ENCODE peak calls at places on chromosomes 3 and 15, in ten cellular contexts. One of them, this sample, is unnamed.

GRCh38 chr3:142693294-142693853 is 30.5 kb upstream of the TRPC1 start:
- DNase-seq in body of pancreas: no peak
- DNase-seq in mesendoderm: no peak
- DNase-seq in foreskin fibroblast: no peak
- DNase-seq in astrocyte of the spinal cord: no peak
- DNase-seq in right atrium auricular region: no peak
- DNase-seq in heart right ventricle: no peak
- DNase-seq in heart left ventricle: no peak
- DNase-seq in breast epithelium: no peak
- DNase-seq in uterus: no peak
- DNase-seq in this sample: no peak

GRCh38 chr3:72529084-72529483 is 319.2 kb downstream of the SHQ1 start:
- DNase-seq in uterus: no peak
- DNase-seq in body of pancreas: no peak
- DNase-seq in mesendoderm: no peak
- DNase-seq in heart left ventricle: no peak
- DNase-seq in right atrium auricular region: no peak
- DNase-seq in breast epithelium: no peak
- DNase-seq in astrocyte of the spinal cord: no peak
- DNase-seq in heart right ventricle: no peak
- DNase-seq in foreskin fibroblast: no peak
- DNase-seq in this sample: no peak

GRCh38 chr15:65598468-65598867 is 12.5 kb downstream of the INTS14 start:
- DNase-seq in body of pancreas: no peak
- DNase-seq in mesendoderm: no peak
- DNase-seq in astrocyte of the spinal cord: no peak
- DNase-seq in uterus: no peak
- DNase-seq in foreskin fibroblast: no peak
- DNase-seq in heart right ventricle: no peak
- DNase-seq in heart left ventricle: no peak
- DNase-seq in breast epithelium: no peak
- DNase-seq in right atrium auricular region: no peak
- DNase-seq in this sample: no peak

GRCh38 chr15:31067890-31068603 is 33.5 kb downstream of the TRPM1 start:
- DNase-seq in breast epithelium: no peak
- DNase-seq in astrocyte of the spinal cord: no peak
- DNase-seq in right atrium auricular region: peak
- DNase-seq in heart right ventricle: no peak
- DNase-seq in body of pancreas: no peak
- DNase-seq in heart left ventricle: no peak
- DNase-seq in foreskin fibroblast: no peak
- DNase-seq in uterus: no peak
- DNase-seq in mesendoderm: no peak
- DNase-seq in this sample: no peak

GRCh38 chr15:38843736-38844590 is 279.3 kb upstream of the RASGRP1 start:
- DNase-seq in body of pancreas: no peak
- DNase-seq in breast epithelium: no peak
- DNase-seq in heart left ventricle: no peak
- DNase-seq in right atrium auricular region: no peak
- DNase-seq in heart right ventricle: no peak
- DNase-seq in astrocyte of the spinal cord: no peak
- DNase-seq in mesendoderm: no peak
- DNase-seq in foreskin fibroblast: peak
- DNase-seq in uterus: no peak
- DNase-seq in this sample: peak

GRCh38 chr3:113847664-113848461 is 9.3 kb downstream of the GRAMD1C start:
- DNase-seq in uterus: no peak
- DNase-seq in foreskin fibroblast: no peak
- DNase-seq in body of pancreas: no peak
- DNase-seq in heart right ventricle: no peak
- DNase-seq in astrocyte of the spinal cord: no peak
- DNase-seq in breast epithelium: no peak
- DNase-seq in right atrium auricular region: no peak
- DNase-seq in heart left ventricle: no peak
- DNase-seq in mesendoderm: no peak
- DNase-seq in this sample: no peak

GRCh38 chr3:146189519-146190173 is 28.7 kb upstream of the PLOD2 start:
- DNase-seq in uterus: peak
- DNase-seq in breast epithelium: no peak
- DNase-seq in heart right ventricle: no peak
- DNase-seq in heart left ventricle: peak
- DNase-seq in astrocyte of the spinal cord: peak
- DNase-seq in foreskin fibroblast: peak
- DNase-seq in mesendoderm: peak
- DNase-seq in body of pancreas: peak
- DNase-seq in right atrium auricular region: no peak
- DNase-seq in this sample: peak

GRCh38 chr3:16844771-16845170 is 40.0 kb upstream of the PLCL2 start:
- DNase-seq in mesendoderm: no peak
- DNase-seq in right atrium auricular region: no peak
- DNase-seq in body of pancreas: no peak
- DNase-seq in astrocyte of the spinal cord: no peak
- DNase-seq in foreskin fibroblast: no peak
- DNase-seq in heart left ventricle: no peak
- DNase-seq in breast epithelium: no peak
- DNase-seq in uterus: no peak
- DNase-seq in heart right ventricle: no peak
- DNase-seq in this sample: no peak

GRCh38 chr3:133487204-133487603 is 86.3 kb upstream of the CDV3 start:
- DNase-seq in breast epithelium: no peak
- DNase-seq in foreskin fibroblast: no peak
- DNase-seq in astrocyte of the spinal cord: no peak
- DNase-seq in body of pancreas: no peak
- DNase-seq in heart right ventricle: no peak
- DNase-seq in right atrium auricular region: no peak
- DNase-seq in heart left ventricle: no peak
- DNase-seq in uterus: no peak
- DNase-seq in mesendoderm: no peak
- DNase-seq in this sample: no peak

DNA sequence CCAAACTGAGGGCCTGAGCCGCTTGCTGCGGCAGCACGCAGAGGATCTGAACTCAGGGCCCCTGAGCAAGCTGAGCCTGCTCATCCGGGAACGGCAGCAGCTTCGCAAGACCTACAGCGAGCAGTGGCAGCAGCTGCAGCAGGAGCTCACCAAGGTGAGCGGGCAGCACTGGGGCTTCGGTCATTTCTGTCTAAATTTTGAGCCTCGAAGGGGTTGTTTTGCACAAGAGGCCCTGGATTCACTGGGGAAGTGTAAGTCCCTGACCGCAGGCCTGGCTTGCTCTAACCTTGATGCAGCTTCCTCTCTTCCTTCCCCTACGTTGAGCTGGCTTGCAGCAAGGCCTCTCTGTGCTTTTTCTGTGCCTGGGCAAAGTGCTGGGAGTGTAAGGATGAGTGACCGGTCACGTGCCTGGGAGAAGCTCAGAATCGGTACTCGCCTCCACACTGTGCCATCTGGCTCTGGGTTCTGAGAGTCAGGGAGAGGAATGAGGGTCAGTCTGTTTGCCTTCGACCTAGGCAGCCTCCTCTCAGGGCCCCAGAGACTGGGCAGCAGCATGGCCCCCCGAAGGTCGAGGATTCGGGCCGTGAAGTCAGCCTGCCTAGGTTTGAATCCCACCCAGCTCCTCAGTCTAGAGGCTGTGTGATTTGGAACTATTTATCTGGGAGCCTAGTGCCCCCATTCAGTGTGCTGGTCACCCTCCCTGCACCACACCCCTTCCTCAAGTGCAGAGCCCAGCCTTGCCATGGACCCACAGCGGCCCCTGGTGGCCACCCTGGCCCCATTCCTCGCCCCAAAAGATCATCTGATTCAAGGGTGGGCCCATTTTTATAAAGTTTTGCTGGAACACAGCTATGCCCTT is 1.4 kb downstream of the FES start:
- DNase-seq in heart right ventricle: peak
- DNase-seq in uterus: peak
- DNase-seq in astrocyte of the spinal cord: peak
- DNase-seq in mesendoderm: peak
- DNase-seq in breast epithelium: peak
- DNase-seq in heart left ventricle: peak
- DNase-seq in body of pancreas: peak
- DNase-seq in foreskin fibroblast: peak
- DNase-seq in right atrium auricular region: peak
- DNase-seq in this sample: peak
- H3K4me3 ChIP-seq in heart right ventricle: peak
- H3K4me3 ChIP-seq in uterus: peak
- H3K4me3 ChIP-seq in astrocyte of the spinal cord: no peak
- H3K4me3 ChIP-seq in mesendoderm: no peak
- H3K4me3 ChIP-seq in breast epithelium: peak
- H3K4me3 ChIP-seq in heart left ventricle: peak
- H3K4me3 ChIP-seq in body of pancreas: no peak
- H3K4me3 ChIP-seq in foreskin fibroblast: no peak
- H3K4me3 ChIP-seq in right atrium auricular region: peak
- H3K4me3 ChIP-seq in this sample: no peak

GRCh38 chr3:156551746-156552145 is 3.2 kb downstream of the SSR3 start:
- DNase-seq in mesendoderm: peak
- DNase-seq in body of pancreas: no peak
- DNase-seq in right atrium auricular region: no peak
- DNase-seq in uterus: no peak
- DNase-seq in astrocyte of the spinal cord: peak
- DNase-seq in heart left ventricle: no peak
- DNase-seq in breast epithelium: no peak
- DNase-seq in foreskin fibroblast: peak
- DNase-seq in heart right ventricle: no peak
- DNase-seq in this sample: no peak

GRCh38 chr3:156553705-156554356 is 1.1 kb downstream of the SSR3 start:
- DNase-seq in body of pancreas: peak
- DNase-seq in astrocyte of the spinal cord: peak
- DNase-seq in breast epithelium: no peak
- DNase-seq in foreskin fibroblast: peak
- DNase-seq in right atrium auricular region: no peak
- DNase-seq in mesendoderm: peak
- DNase-seq in uterus: no peak
- DNase-seq in heart left ventricle: no peak
- DNase-seq in heart right ventricle: no peak
- DNase-seq in this sample: no peak

GRCh38 chr3:156554515-156554841 is 439 bp downstream of the SSR3 start:
- DNase-seq in mesendoderm: no peak
- DNase-seq in body of pancreas: no peak
- DNase-seq in uterus: no peak
- DNase-seq in heart left ventricle: no peak
- DNase-seq in astrocyte of the spinal cord: peak
- DNase-seq in foreskin fibroblast: no peak
- DNase-seq in breast epithelium: no peak
- DNase-seq in heart right ventricle: no peak
- DNase-seq in right atrium auricular region: no peak
- DNase-seq in this sample: no peak

GRCh38 chr3:156551261-156551660 is 3.7 kb downstream of the SSR3 start:
- DNase-seq in body of pancreas: no peak
- DNase-seq in heart right ventricle: no peak
- DNase-seq in uterus: no peak
- DNase-seq in astrocyte of the spinal cord: peak
- DNase-seq in right atrium auricular region: no peak
- DNase-seq in breast epithelium: no peak
- DNase-seq in foreskin fibroblast: peak
- DNase-seq in heart left ventricle: no peak
- DNase-seq in mesendoderm: peak
- DNase-seq in this sample: no peak

DNA sequence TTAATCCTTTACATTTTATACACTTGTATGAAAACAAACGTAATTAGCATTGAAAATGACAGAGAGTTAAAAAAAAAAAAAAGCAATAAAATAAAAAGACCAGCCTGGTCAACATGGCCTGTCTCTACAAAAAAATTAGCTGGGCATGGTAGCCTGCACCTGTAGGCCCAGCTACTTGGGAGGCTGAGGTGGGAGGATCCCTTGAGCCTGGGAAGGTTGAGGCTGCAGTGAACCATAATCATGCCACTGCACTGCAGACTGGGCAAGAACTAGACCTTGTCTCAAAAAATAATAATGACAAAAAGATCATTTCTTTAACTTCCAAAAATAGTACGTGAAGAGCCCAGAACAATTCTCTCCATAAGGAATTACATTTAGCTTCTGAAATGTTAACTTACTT is 1.9 kb downstream of the SSR3 start:
- DNase-seq in uterus: no peak
- DNase-seq in mesendoderm: no peak
- DNase-seq in body of pancreas: no peak
- DNase-seq in breast epithelium: no peak
- DNase-seq in heart left ventricle: no peak
- DNase-seq in foreskin fibroblast: no peak
- DNase-seq in heart right ventricle: no peak
- DNase-seq in right atrium auricular region: no peak
- DNase-seq in astrocyte of the spinal cord: no peak
- DNase-seq in this sample: no peak
- H3K4me3 ChIP-seq in uterus: no peak
- H3K4me3 ChIP-seq in mesendoderm: no peak
- H3K4me3 ChIP-seq in body of pancreas: no peak
- H3K4me3 ChIP-seq in breast epithelium: peak
- H3K4me3 ChIP-seq in heart left ventricle: peak
- H3K4me3 ChIP-seq in foreskin fibroblast: peak
- H3K4me3 ChIP-seq in heart right ventricle: peak
- H3K4me3 ChIP-seq in right atrium auricular region: no peak
- H3K4me3 ChIP-seq in astrocyte of the spinal cord: peak
- H3K4me3 ChIP-seq in this sample: no peak

GRCh38 chr3:156599475-156599874 is 44.6 kb upstream of the SSR3 start:
- DNase-seq in mesendoderm: peak
- DNase-seq in breast epithelium: no peak
- DNase-seq in heart left ventricle: no peak
- DNase-seq in body of pancreas: no peak
- DNase-seq in uterus: no peak
- DNase-seq in heart right ventricle: no peak
- DNase-seq in astrocyte of the spinal cord: no peak
- DNase-seq in right atrium auricular region: no peak
- DNase-seq in foreskin fibroblast: no peak
- DNase-seq in this sample: no peak
- H3K4me3 ChIP-seq in mesendoderm: no peak
- H3K4me3 ChIP-seq in breast epithelium: no peak
- H3K4me3 ChIP-seq in heart left ventricle: no peak
- H3K4me3 ChIP-seq in body of pancreas: no peak
- H3K4me3 ChIP-seq in uterus: no peak
- H3K4me3 ChIP-seq in heart right ventricle: no peak
- H3K4me3 ChIP-seq in astrocyte of the spinal cord: no peak
- H3K4me3 ChIP-seq in right atrium auricular region: no peak
- H3K4me3 ChIP-seq in foreskin fibroblast: no peak
- H3K4me3 ChIP-seq in this sample: no peak

DNA sequence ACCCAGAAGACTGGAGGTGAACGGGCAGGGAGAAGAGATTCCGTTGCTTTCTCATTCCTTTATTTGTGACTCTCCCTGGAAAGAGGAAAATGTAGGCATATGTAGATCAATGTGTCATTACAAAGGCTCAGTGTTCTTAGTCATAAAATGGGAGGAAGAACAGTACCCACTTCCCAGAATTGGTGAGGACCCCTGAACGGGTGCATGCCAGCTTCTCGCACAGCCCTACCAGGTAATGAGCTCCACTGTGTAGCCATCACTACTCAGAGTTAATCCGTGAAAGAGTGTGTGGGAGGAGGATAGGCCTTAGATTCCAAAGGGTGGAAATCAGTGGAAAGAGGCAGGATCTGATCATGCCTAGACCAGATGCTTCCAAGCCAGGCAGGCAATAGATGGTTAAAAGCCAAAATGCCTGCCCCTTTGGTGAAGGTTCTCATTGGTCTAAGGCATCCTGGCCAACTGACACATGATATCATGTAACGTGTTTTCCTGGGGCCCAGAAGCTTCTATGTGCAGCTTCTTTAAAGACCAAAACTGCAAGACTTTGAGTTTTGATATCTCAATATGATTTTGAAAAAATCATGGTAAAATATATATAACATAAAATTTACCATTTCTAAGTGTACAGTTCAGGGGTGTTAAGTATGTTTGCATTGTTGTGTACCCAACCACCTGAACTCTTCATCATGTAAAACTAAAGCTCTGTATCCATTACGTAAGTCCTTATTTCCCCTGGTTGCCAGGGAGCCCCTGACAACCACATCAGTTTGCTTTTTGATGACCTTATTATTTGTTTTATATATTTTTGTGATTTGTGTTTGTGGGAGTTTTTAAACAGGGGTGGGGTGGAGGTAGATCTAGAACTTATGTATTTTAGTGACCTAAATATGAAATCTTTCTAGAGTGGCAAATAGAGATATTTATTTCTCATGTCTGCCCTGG is 402.2 kb upstream of the CFAP20DC start:
- DNase-seq in body of pancreas: no peak
- DNase-seq in heart right ventricle: no peak
- DNase-seq in right atrium auricular region: no peak
- DNase-seq in breast epithelium: no peak
- DNase-seq in uterus: no peak
- DNase-seq in mesendoderm: no peak
- DNase-seq in heart left ventricle: no peak
- DNase-seq in foreskin fibroblast: no peak
- DNase-seq in astrocyte of the spinal cord: no peak
- DNase-seq in this sample: no peak
- H3K4me3 ChIP-seq in body of pancreas: no peak
- H3K4me3 ChIP-seq in heart right ventricle: no peak
- H3K4me3 ChIP-seq in right atrium auricular region: no peak
- H3K4me3 ChIP-seq in breast epithelium: no peak
- H3K4me3 ChIP-seq in uterus: no peak
- H3K4me3 ChIP-seq in mesendoderm: no peak
- H3K4me3 ChIP-seq in heart left ventricle: no peak
- H3K4me3 ChIP-seq in foreskin fibroblast: no peak
- H3K4me3 ChIP-seq in astrocyte of the spinal cord: no peak
- H3K4me3 ChIP-seq in this sample: no peak